ENCODE peak calls at places on chromosomes 16 and 17, in ten cellular contexts. T is progenitor cell of endocrine pancreas; W is stimulated activated CD8-positive, alpha-beta memory T cell treated with anti-CD3 and anti-CD28 coated beads, Interleukin-4, amount 100 ng/mL, for 1 hour; R is stromal cell of bone marrow; X is RWPE2; B is sigmoid colon; Q is body of pancreas; G is ovary; S is activated CD4-positive, alpha-beta T cell treated with anti-CD3 and anti-CD28 coated beads for 36 hours; F is lung microvascular endothelial cell. D is an unnamed sample.

GRCh38 chr17:17971431-17972125 is 622 bp downstream of the TOM1L2 start:
- DNase-seq in T (no peak), W (no peak), R (no peak), X (no peak), B (peak; percentile 74), Q (peak; percentile 57), G (peak; percentile 46), S (peak; percentile 46), F (no peak), D (peak; percentile 4)

GRCh38 chr17:45293413-45294211 is 23.2 kb downstream of the MAP3K14 start:
- DNase-seq in T (no peak), W (no peak), R (peak; percentile 92), X (peak; percentile 93), B (peak; percentile 95), Q (peak; percentile 74), G (peak; percentile 79), S (peak; percentile 60), F (peak; percentile 31), D (peak; percentile 63)

GRCh38 chr17:50186661-50187402 is 14.6 kb downstream of the COL1A1 start:
- DNase-seq in T (no peak), W (no peak), R (no peak), X (no peak), B (no peak), Q (no peak), G (no peak), S (no peak), F (no peak), D (no peak)

GRCh38 chr16:88922114-88922825 is 54.7 kb downstream of the CBFA2T3 start:
- DNase-seq in T (no peak), W (no peak), R (peak; percentile 43), X (no peak), B (peak; percentile 84), Q (peak; percentile 75), G (no peak), S (no peak), F (peak; percentile 54), D (no peak)

GRCh38 chr16:10871157-10871991 is 5.6 kb upstream of the CIITA start:
- DNase-seq in T (no peak), W (no peak), R (peak; percentile 90), X (no peak), B (peak; percentile 65), Q (peak; percentile 91), G (no peak), S (peak; percentile 87), F (no peak), D (peak; percentile 70)

GRCh38 chr17:7133424-7133823 is 18.8 kb upstream of the ASGR2 start:
- DNase-seq in T (no peak), W (no peak), R (no peak), X (no peak), B (no peak), Q (no peak), G (no peak), S (peak; percentile 61), F (peak; percentile 88), D (peak; percentile 35)

GRCh38 chr17:83026311-83026811 is 53.0 kb upstream of the METRNL start:
- DNase-seq in T (no peak), W (no peak), R (no peak), X (no peak), B (peak; percentile 21), Q (no peak), G (no peak), S (no peak), F (no peak), D (no peak)

GRCh38 chr16:23979426-23979825 is 143.6 kb downstream of the PRKCB start:
- DNase-seq in T (no peak), W (no peak), R (no peak), X (no peak), B (no peak), Q (no peak), G (no peak), S (no peak), F (no peak), D (no peak)

GRCh38 chr17:8951210-8951609 is 14.3 kb downstream of the PIK3R5 start:
- DNase-seq in T (no peak), W (no peak), R (no peak), X (no peak), B (no peak), Q (no peak), G (no peak), S (no peak), F (no peak), D (no peak)

GRCh38 chr16:80027007-80027965 is 426.7 kb upstream of the MAF start:
- DNase-seq in T (no peak), W (peak; percentile 2), R (peak; percentile 25), X (peak; percentile 98), B (peak; percentile 80), Q (no peak), G (no peak), S (peak; percentile 81), F (peak; percentile 95), D (no peak)

GRCh38 chr16:27366687-27367462 is 35.1 kb upstream of the IL21R start:
- DNase-seq in T (no peak), W (no peak), R (no peak), X (no peak), B (peak; percentile 72), Q (no peak), G (no peak), S (peak; percentile 71), F (peak; percentile 30), D (no peak)

GRCh38 chr17:79659376-79659775 is 48.5 kb upstream of the RBFOX3 start:
- DNase-seq in T (peak; percentile 2), W (no peak), R (no peak), X (no peak), B (no peak), Q (no peak), G (no peak), S (no peak), F (no peak), D (no peak)

GRCh38 chr17:59378621-59379194 is 47.3 kb downstream of the YPEL2 start:
- DNase-seq in T (no peak), W (no peak), R (peak; percentile 48), X (no peak), B (peak; percentile 57), Q (no peak), G (no peak), S (no peak), F (peak; percentile 81), D (no peak)

GRCh38 chr16:73268311-73268997 is 220.5 kb upstream of the ZFHX3 start:
- DNase-seq in T (no peak), W (no peak), R (no peak), X (no peak), B (no peak), Q (no peak), G (no peak), S (no peak), F (peak; percentile 5), D (no peak)

GRCh38 chr16:4090476-4090875 is 25.8 kb downstream of the ADCY9 start:
- DNase-seq in T (no peak), W (no peak), R (no peak), X (no peak), B (no peak), Q (no peak), G (no peak), S (no peak), F (peak; percentile 66), D (peak; percentile 27)

GRCh38 chr17:10120749-10121148 is 77.7 kb downstream of the GAS7 start:
- DNase-seq in T (no peak), W (no peak), R (no peak), X (no peak), B (peak; percentile 54), Q (no peak), G (no peak), S (no peak), F (no peak), D (peak; percentile 16)

GRCh38 chr17:76153640-76154039 is 12.6 kb upstream of the FOXJ1 start:
- DNase-seq in T (no peak), W (no peak), R (no peak), X (no peak), B (peak; percentile 69), Q (no peak), G (no peak), S (no peak), F (peak; percentile 41), D (no peak)

GRCh38 chr16:77905356-77905920 is 116.9 kb upstream of the CLEC3A start:
- DNase-seq in T (no peak), W (no peak), R (no peak), X (no peak), B (no peak), Q (no peak), G (no peak), S (no peak), F (no peak), D (no peak)

GRCh38 chr17:66468241-66469087 is 166.1 kb downstream of the PRKCA start:
- DNase-seq in T (no peak), W (no peak), R (no peak), X (no peak), B (no peak), Q (no peak), G (no peak), S (peak; percentile 29), F (peak; percentile 53), D (peak; percentile 92)

GRCh38 chr16:58187092-58187491 is 10.8 kb downstream of the CSNK2A2 start:
- DNase-seq in T (no peak), W (no peak), R (no peak), X (no peak), B (no peak), Q (no peak), G (no peak), S (no peak), F (peak; percentile 54), D (no peak)